ENCODE peak calls at places on chromosome 3, in eight cellular contexts. P is ovary; O is CD4-positive, alpha-beta memory T cell; B is DND-41; U is MM.1S; G is CD8-positive, alpha-beta memory T cell; C is right lobe of liver; S is heart left ventricle. X is an unnamed sample.

GRCh38 chr3:25854635-25855034 is 64.7 kb downstream of the OXSM start:
- DNase-seq in P (no peak), O (no peak), B (no peak), U (no peak), G (no peak), C (no peak), S (no peak), X (no peak)

GRCh38 chr3:159263750-159264561 is 462.1 kb downstream of the MFSD1 start:
- DNase-seq in P (no peak), O (no peak), B (peak; percentile 16), U (peak; percentile 71), G (no peak), C (no peak), S (no peak), X (no peak)

GRCh38 chr3:128547368-128547987 is 54.5 kb upstream of the GATA2 start:
- DNase-seq in P (no peak), O (no peak), B (no peak), U (no peak), G (no peak), C (no peak), S (no peak), X (no peak)

GRCh38 chr3:149393355-149394165 is 16.1 kb upstream of the TM4SF1 start:
- DNase-seq in P (no peak), O (no peak), B (peak; percentile 35), U (peak; percentile 80), G (no peak), C (peak; percentile 76), S (peak; percentile 63), X (no peak)

GRCh38 chr3:128906031-128906803 is 26.8 kb downstream of the ACAD9 start:
- DNase-seq in P (no peak), O (no peak), B (no peak), U (no peak), G (no peak), C (no peak), S (no peak), X (no peak)

GRCh38 chr3:181637056-181637798 is 74.5 kb upstream of the SOX2 start:
- DNase-seq in P (no peak), O (no peak), B (no peak), U (no peak), G (no peak), C (no peak), S (no peak), X (no peak)

GRCh38 chr3:154616298-154616697 is 186.3 kb upstream of the GPR149 start:
- DNase-seq in P (no peak), O (no peak), B (no peak), U (no peak), G (no peak), C (no peak), S (no peak), X (no peak)

GRCh38 chr3:20648921-20649381 is 462.9 kb upstream of the SGO1 start:
- DNase-seq in P (no peak), O (no peak), B (no peak), U (no peak), G (no peak), C (no peak), S (no peak), X (no peak)

GRCh38 chr3:29338377-29338776 is 57.5 kb downstream of the RBMS3 start:
- DNase-seq in P (no peak), O (no peak), B (no peak), U (no peak), G (no peak), C (no peak), S (no peak), X (no peak)

GRCh38 chr3:52730681-52731080 is 24.8 kb downstream of the SPCS1 start:
- DNase-seq in P (no peak), O (no peak), B (no peak), U (peak; percentile 81), G (no peak), C (no peak), S (no peak), X (peak; percentile 7)

GRCh38 chr3:140468407-140468806 is 209.5 kb upstream of the TRIM42 start:
- DNase-seq in P (no peak), O (no peak), B (no peak), U (no peak), G (no peak), C (no peak), S (no peak), X (no peak)

GRCh38 chr3:52171577-52172261 is 17.5 kb upstream of the POC1A start:
- DNase-seq in P (no peak), O (no peak), B (no peak), U (no peak), G (no peak), C (peak; percentile 12), S (no peak), X (no peak)

GRCh38 chr3:57689367-57690053 is 3.4 kb downstream of the DENND6A start:
- DNase-seq in P (no peak), O (no peak), B (no peak), U (no peak), G (no peak), C (no peak), S (no peak), X (no peak)

GRCh38 chr3:124084398-124084881 is 92.5 kb upstream of the ROPN1 start:
- DNase-seq in P (no peak), O (no peak), B (no peak), U (no peak), G (no peak), C (no peak), S (no peak), X (no peak)

GRCh38 chr3:32706348-32707025 is 21.5 kb downstream of the CNOT10 start:
- DNase-seq in P (no peak), O (no peak), B (no peak), U (no peak), G (no peak), C (no peak), S (no peak), X (no peak)

GRCh38 chr3:66403268-66403990 is 97.4 kb downstream of the LRIG1 start:
- DNase-seq in P (no peak), O (no peak), B (no peak), U (no peak), G (no peak), C (no peak), S (no peak), X (no peak)

GRCh38 chr3:42868841-42869240 is 6.8 kb downstream of the CYP8B1 start:
- DNase-seq in P (no peak), O (no peak), B (no peak), U (no peak), G (no peak), C (no peak), S (no peak), X (no peak)

GRCh38 chr3:42864321-42864950 is 11.2 kb downstream of the CYP8B1 start:
- DNase-seq in P (no peak), O (no peak), B (no peak), U (no peak), G (no peak), C (no peak), S (no peak), X (no peak)

GRCh38 chr3:42867138-42867537 is 8.5 kb downstream of the CYP8B1 start:
- DNase-seq in P (no peak), O (no peak), B (no peak), U (no peak), G (no peak), C (no peak), S (no peak), X (no peak)

GRCh38 chr3:42865256-42865655 is 10.4 kb downstream of the CYP8B1 start:
- DNase-seq in P (no peak), O (no peak), B (no peak), U (no peak), G (no peak), C (no peak), S (no peak), X (no peak)
- H3K4me3 ChIP-seq in P (no peak overlapping the region), O (no peak overlapping the region), B (no peak overlapping the region), U (no peak overlapping the region), G (no peak overlapping the region), C (no peak overlapping the region), S (no peak overlapping the region), X (no peak overlapping the region)

DNA sequence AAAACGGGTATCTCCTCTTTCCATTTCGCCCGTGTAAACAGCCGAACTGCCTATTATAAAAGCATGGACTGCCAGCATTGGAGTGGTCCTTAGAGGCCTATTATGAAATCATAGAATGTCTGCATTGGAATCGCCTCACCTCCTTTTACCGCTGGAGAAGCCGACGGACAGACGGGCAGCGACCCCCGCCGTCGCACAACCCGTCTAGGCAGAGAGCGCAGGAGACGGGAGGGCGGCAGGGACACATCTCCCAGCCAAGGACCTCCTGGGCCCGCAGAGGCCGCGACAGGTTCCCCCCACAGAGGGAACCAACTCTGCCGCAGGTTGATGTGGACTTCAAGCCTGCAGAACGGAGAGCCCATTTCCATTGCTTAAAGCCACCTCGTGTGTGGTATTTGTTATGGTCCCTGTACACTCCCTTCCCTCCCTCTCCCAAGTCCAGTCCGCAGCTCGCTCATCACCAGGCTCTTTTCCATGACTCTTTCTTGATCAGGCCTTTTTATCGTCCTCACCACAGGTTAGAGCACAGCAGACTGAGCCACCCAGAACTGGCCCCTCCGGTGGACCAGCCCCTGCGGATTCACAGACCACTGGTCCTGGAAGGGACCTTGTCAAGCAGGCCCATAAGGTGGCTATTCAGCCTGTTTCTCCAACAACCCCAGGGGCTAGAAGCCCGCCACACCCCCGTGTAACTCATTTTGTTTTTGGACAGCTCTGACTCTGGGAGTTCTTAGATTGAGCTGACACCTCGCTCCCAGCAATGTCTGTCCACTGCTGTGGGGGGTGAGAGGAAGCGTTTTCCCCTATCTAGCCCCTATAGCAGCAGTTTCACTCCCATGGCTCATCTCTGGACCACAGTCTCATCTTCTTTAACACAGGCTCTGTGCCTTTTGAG is 764 bp upstream of the PPP1R2 start:
- DNase-seq in P (no peak), O (no peak), B (no peak), U (no peak), G (no peak), C (peak; percentile 42), S (no peak), X (no peak)
- H3K4me1 ChIP-seq in P (peaks cover 13% of the 10 kb centered on the region), O (peaks cover 77% of the 10 kb centered on the region), B (peaks cover 65% of the 10 kb centered on the region), U (peaks cover 64% of the 10 kb centered on the region), G (peaks cover 71% of the 10 kb centered on the region), C (peaks cover 3% of the 10 kb centered on the region), S (peaks cover 66% of the 10 kb centered on the region), X (peaks cover 47% of the 10 kb centered on the region)

DNA sequence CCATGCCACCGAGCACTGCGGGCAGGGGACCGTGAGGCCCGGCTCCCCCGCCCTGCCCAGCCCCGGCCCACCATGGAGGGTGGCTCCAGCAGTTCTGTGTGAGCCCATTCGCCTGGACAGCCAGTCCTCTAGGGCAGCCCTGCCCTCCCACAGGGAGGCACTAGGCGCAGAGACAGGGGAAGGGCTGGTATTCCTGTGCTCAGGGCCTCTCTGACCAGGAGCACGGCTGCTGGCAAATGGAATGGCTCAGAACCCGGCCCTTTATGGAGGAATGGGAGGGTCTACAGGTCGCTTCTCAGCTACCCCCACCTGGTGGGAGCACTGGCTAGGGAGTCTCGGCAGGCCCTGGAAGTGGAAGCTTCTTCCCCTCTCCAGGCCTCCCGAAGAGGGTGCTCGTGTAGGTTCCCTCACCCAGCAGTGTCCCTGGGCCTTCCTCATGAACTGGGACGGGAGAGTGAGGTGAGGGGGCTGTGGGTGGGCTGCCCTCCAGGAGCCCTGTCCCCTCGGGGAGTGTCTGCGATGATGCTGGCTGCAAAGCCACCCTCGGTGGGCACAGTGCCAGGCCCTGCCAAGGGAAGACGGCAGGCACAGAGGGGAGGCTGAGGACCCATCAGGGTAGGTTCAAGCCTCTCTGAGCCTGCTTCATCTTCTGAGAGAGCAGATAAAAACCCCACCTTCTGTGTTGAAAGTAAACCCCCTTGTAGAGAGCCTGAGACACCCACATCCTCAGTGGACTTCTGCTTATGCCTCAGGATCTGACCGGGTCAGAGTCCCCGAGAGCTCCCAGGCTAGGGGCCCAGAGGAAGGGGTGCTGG is 1.5 kb downstream of the MELTF start:
- DNase-seq in P (no peak), O (no peak), B (no peak), U (no peak), G (no peak), C (no peak), S (no peak), X (no peak)
- H3K4me3 ChIP-seq in P (no peak overlapping the region), O (no peak overlapping the region), B (no peak overlapping the region), U (no peak overlapping the region), G (peak overlapping the region; percentile 43), C (no peak overlapping the region), S (peak overlapping the region; percentile 68), X (no peak overlapping the region)

GRCh38 chr3:31568649-31569048 is 35.9 kb downstream of the STT3B start:
- DNase-seq in P (no peak), O (no peak), B (no peak), U (no peak), G (no peak), C (no peak), S (no peak), X (no peak)
- H3K4me1 ChIP-seq in P (peaks cover 9% of the 10 kb centered on the region), O (peaks cover 91% of the 10 kb centered on the region), B (peaks cover 40% of the 10 kb centered on the region), U (no peaks in the 10 kb centered on the region), G (peaks cover 78% of the 10 kb centered on the region), C (no peaks in the 10 kb centered on the region), S (peaks cover 59% of the 10 kb centered on the region), X (peaks cover 32% of the 10 kb centered on the region)

X was measured in naive thymus-derived CD4-positive, alpha-beta T cell.